ENCODE peak calls at places on chromosomes 12 and 14, in nine cellular contexts. C is NCI-H2171, F is A673, I is HTR-8/SVneo, P is NCI-H2029 treated with DMSO at 0.1 percent for 48 hours, A is skeletal muscle cell, G is adipocyte, E is colonic mucosa, L is caudate nucleus. S is an unnamed sample.
A peak's percentile ranks its signal among the peaks of the same experiment; 100 is the strongest.

GRCh38 chr12:94717112-94717511 is 66.8 kb upstream of the TMCC3 start:
- DNase-seq in P (no peak), G (no peak), I (no peak), F (no peak), L (no peak), A (no peak), C (no peak), E (no peak), S (no peak)

GRCh38 chr12:121033625-121034349 is 5.3 kb downstream of the OASL start:
- DNase-seq in G (peak; percentile 21), E (no peak), C (no peak), F (peak; percentile 84), A (peak; percentile 29), I (peak; percentile 59), L (no peak), P (no peak), S (no peak)

GRCh38 chr12:102347761-102348160 is 132.6 kb downstream of the IGF1 start:
- DNase-seq in L (no peak), C (no peak), G (no peak), E (no peak), I (no peak), F (no peak), A (no peak), P (no peak), S (no peak)

GRCh38 chr12:19431407-19432308 is 7.6 kb upstream of the AEBP2 start:
- DNase-seq in P (no peak), L (no peak), C (no peak), I (peak; percentile 73), F (peak; percentile 56), E (no peak), A (peak; percentile 60), G (peak; percentile 72), S (peak; percentile 83)

GRCh38 chr12:72511906-72512305 is 239.7 kb downstream of the TRHDE start:
- DNase-seq in G (peak; percentile 85), I (no peak), A (peak; percentile 69), F (no peak), C (no peak), P (no peak), L (no peak), E (no peak), S (no peak)

GRCh38 chr14:93533864-93534263 is 103.1 kb downstream of the UNC79 start:
- DNase-seq in P (no peak), E (no peak), A (no peak), F (no peak), I (no peak), L (no peak), C (no peak), G (no peak), S (no peak)

GRCh38 chr12:109999983-110000505 is 814 bp downstream of the ANKRD13A start:
- DNase-seq in L (no peak), I (no peak), E (no peak), C (no peak), F (peak; percentile 25), G (peak; percentile 81), A (no peak), P (no peak), S (no peak)

GRCh38 chr14:85191986-85192385 is 338.0 kb upstream of the FLRT2 start:
- DNase-seq in L (no peak), I (no peak), G (no peak), A (no peak), P (no peak), C (no peak), F (no peak), E (no peak), S (no peak)

GRCh38 chr14:101076451-101077220 is 173.1 kb upstream of the RTL1 start:
- DNase-seq in I (no peak), P (no peak), A (no peak), F (no peak), C (no peak), E (peak; percentile 12), G (no peak), L (no peak), S (no peak)